ENCODE peak calls at places on chromosome 6, in eight cellular contexts. Y is ovary, Z is ascending aorta, W is AG10803, T is psoas muscle, U is esophagus squamous epithelium, I is tibial artery, P is A549. B is an unnamed sample.

GRCh38 chr6:108714774-108715414 is 133.3 kb upstream of the ARMC2 start:
- DNase-seq in W (peak), Z (peak), Y (no peak), I (no peak), U (no peak), P (no peak), T (no peak), B (no peak)

GRCh38 chr6:133888931-133889556 is at the start of gene TCF21:
- DNase-seq in U (no peak), W (peak), P (no peak), I (no peak), Y (peak), T (no peak), Z (no peak), B (peak)

GRCh38 chr6:146191166-146191565 is 162.3 kb downstream of the GRM1 start:
- DNase-seq in P (no peak), Z (no peak), U (no peak), W (no peak), Y (no peak), I (no peak), T (no peak), B (no peak)

GRCh38 chr6:157753291-157753690 is 69.8 kb upstream of the SNX9 start:
- DNase-seq in Z (no peak), P (no peak), U (no peak), T (no peak), I (no peak), Y (no peak), W (peak), B (no peak)

GRCh38 chr6:36131517-36132220 is 1.4 kb downstream of the MAPK13 start:
- DNase-seq in P (no peak), Y (peak), I (no peak), T (no peak), U (no peak), W (peak), Z (peak), B (peak)

GRCh38 chr6:147973806-147974205 is 368.8 kb upstream of the SASH1 start:
- DNase-seq in Y (no peak), T (no peak), P (no peak), Z (no peak), W (no peak), U (no peak), I (no peak), B (no peak)

GRCh38 chr6:448296-449056 is 56.9 kb downstream of the IRF4 start:
- DNase-seq in W (no peak), T (no peak), U (no peak), P (no peak), I (peak), Y (no peak), Z (no peak), B (no peak)

GRCh38 chr6:83270971-83271714 is 78.0 kb downstream of the RWDD2A start:
- DNase-seq in U (no peak), Y (no peak), W (peak), T (no peak), I (no peak), P (no peak), Z (no peak), B (peak)

GRCh38 chr6:117409863-117410262 is 15.9 kb downstream of the ROS1 start:
- DNase-seq in I (no peak), Z (no peak), T (no peak), Y (no peak), P (no peak), W (no peak), U (no peak), B (no peak)

GRCh38 chr6:48325701-48326100 is 214.7 kb upstream of the PTCHD4 start:
- DNase-seq in U (no peak), W (no peak), T (no peak), I (no peak), Z (no peak), P (no peak), Y (no peak), B (no peak)

GRCh38 chr6:55069132-55069781 is 105.1 kb upstream of the HCRTR2 start:
- DNase-seq in P (peak), W (peak), I (no peak), Y (no peak), T (no peak), Z (no peak), U (no peak), B (peak)

GRCh38 chr6:131948692-131949614 is 2.2 kb downstream of the CCN2 start:
- DNase-seq in Y (peak), I (peak), W (peak), T (no peak), U (no peak), Z (no peak), P (no peak), B (peak)

GRCh38 chr6:138052783-138053182 is 54.4 kb downstream of the PERP start:
- DNase-seq in I (no peak), P (no peak), U (no peak), W (no peak), T (no peak), Z (no peak), Y (no peak), B (no peak)

GRCh38 chr6:135895231-135895931 is 43.9 kb downstream of the PDE7B start:
- DNase-seq in Y (no peak), I (no peak), W (no peak), Z (no peak), U (no peak), P (no peak), T (no peak), B (no peak)

GRCh38 chr6:106128981-106129761 is 43.0 kb downstream of the PRDM1 start:
- DNase-seq in U (no peak), I (no peak), Z (no peak), Y (no peak), W (peak), P (peak), T (no peak), B (peak)

GRCh38 chr6:446418-447366 is 55.1 kb downstream of the IRF4 start:
- DNase-seq in Y (no peak), I (peak), W (no peak), Z (no peak), T (no peak), U (no peak), P (no peak), B (no peak)

GRCh38 chr6:12381587-12381986 is 91.4 kb downstream of the EDN1 start:
- DNase-seq in Y (no peak), I (no peak), U (no peak), W (peak), P (no peak), T (no peak), Z (no peak), B (peak)

GRCh38 chr6:139372326-139373153 is 1.9 kb downstream of the CITED2 start:
- DNase-seq in P (no peak), W (peak), T (no peak), Y (no peak), U (no peak), Z (no peak), I (no peak), B (peak)

GRCh38 chr6:136526196-136526930 is 23.9 kb downstream of the MAP7 start:
- DNase-seq in I (peak), Z (no peak), U (no peak), T (peak), W (peak), P (peak), Y (peak), B (peak)

GRCh38 chr6:163923658-163924411 is 509.3 kb downstream of the QKI start:
- DNase-seq in T (peak), U (no peak), P (no peak), Z (no peak), W (no peak), Y (no peak), I (no peak), B (no peak)

GRCh38 chr6:46925563-46926253 is 4.0 kb upstream of the ADGRF5 start:
- DNase-seq in U (no peak), Z (peak), T (no peak), I (peak), W (peak), P (peak), Y (no peak), B (peak)

GRCh38 chr6:34346175-34347119 is 46.0 kb downstream of the NUDT3 start:
- DNase-seq in T (no peak), Z (no peak), P (no peak), U (no peak), Y (no peak), W (no peak), I (no peak), B (no peak)

GRCh38 chr6:170405311-170405975 is 98.9 kb downstream of the FAM120B start:
- DNase-seq in I (no peak), T (no peak), U (no peak), P (no peak), Z (no peak), Y (no peak), W (peak), B (peak)

GRCh38 chr6:31692353-31692752 is 10.8 kb downstream of the ABHD16A start:
- DNase-seq in Z (no peak), T (no peak), I (no peak), U (no peak), W (no peak), P (no peak), Y (no peak), B (no peak)
- TF ChIP-seq CTCF in Z (no peak), T (no peak), I (no peak), U (no peak), W (no peak), P (no peak), Y (no peak), B (no peak)

DNA sequence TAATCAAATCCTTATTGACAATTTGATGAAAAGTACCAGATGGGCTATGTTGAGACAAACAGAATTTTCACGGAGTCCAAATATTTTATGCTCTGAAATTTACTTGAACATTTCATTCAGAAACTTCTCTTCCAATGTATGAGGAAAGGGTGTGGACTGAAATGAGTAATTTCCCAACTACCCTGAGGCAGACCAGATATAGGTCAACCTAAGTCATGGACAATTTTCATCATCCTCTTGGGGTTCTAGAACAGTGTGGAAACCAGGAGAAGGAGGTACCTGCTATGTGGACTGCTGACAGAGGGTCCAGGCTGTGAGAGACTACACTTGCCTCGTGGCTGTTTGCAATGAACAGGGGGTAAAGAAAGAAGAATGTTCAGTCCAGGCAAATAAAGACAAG is 323.0 kb downstream of the ESR1 start:
- DNase-seq in U (no peak), Z (no peak), I (no peak), Y (no peak), P (no peak), T (no peak), W (peak), B (no peak)
- H3K4me3 ChIP-seq in U (peak), Z (peak), I (peak), Y (peak), P (no peak), T (peak), W (peak), B (no peak)

DNA sequence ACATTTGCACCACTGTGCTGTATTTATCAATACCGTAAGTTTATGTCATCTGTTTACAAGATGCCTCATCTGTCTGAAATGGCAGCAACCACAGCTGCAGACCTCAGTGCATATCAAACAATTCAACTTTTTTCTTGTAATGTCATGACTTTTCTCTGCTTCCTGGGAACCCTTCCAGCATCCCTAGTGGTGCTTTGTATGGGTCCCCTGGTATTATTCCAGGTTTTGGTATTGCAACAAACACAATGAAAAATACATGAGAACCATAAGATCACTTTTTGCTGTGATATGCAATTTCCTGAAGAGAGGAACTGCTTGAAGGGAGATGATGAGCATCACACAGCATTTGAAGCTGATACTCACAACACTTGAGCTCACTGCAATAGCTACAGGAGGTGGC is 12.0 kb upstream of the TXNDC5 start:
- DNase-seq in W (peak), U (no peak), I (no peak), Z (no peak), P (no peak), Y (no peak), T (no peak), B (peak)
- TF ChIP-seq CTCF in W (no peak), U (no peak), I (no peak), Z (no peak), P (no peak), Y (no peak), T (no peak), B (no peak)

DNA sequence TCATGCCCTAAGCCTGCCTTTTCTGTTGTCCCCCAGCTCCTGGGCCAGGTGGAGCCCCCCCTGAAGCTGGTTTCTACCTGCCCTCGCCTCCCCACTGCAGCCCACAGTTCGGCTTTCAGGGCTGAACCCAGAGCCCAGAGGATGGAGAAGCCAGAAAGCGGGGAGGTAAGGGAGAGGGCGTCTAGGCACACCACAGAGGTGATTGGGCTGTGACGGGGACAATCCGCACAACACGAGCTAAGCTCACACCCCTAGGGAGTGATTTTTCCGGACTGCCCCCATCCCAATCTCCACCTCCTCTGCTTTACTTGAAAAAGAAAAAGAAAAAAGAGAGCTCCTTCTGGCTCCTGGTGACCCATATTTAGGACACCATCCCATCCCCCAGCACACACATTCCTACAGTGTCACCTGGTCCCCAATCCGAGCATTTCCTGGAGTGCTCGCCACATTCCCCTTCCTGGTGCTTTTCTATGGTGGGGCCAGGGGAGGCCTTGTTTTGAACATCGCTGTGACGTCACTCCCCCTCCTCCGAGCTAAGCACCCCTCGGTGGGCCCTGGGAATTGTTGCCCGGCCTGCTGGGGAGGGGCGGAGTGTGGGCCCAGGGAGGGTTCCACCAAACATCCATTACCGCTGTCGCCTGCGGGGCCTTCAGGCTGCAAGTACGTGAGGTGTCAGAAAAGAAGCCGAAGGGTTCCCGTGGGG is 3.0 kb upstream of the FOXC1 start:
- DNase-seq in I (peak), U (no peak), W (no peak), T (peak), Z (peak), Y (no peak), P (no peak), B (no peak)
- H3K4me3 ChIP-seq in I (peak), U (no peak), W (no peak), T (no peak), Z (peak), Y (no peak), P (no peak), B (no peak)

GRCh38 chr6:79946242-79946641 is 1.1 kb downstream of the ELOVL4 start:
- DNase-seq in I (no peak), P (peak), T (no peak), Z (no peak), Y (no peak), U (no peak), W (peak), B (peak)
- TF ChIP-seq CTCF in I (no peak), P (no peak), T (no peak), Z (no peak), Y (no peak), U (no peak), W (peak), B (peak)